ENCODE peak calls at places on chromosomes 5 and 9, in nine cellular contexts. T is SHP77; J is activated CD4-positive, CD25-positive, alpha-beta regulatory T cell treated with anti-CD3 and anti-CD28 coated beads, Interleukin-2, amount 50 U/mL, for 72 hours; Y is HS-5; B is PC-9; O is stimulated activated CD8-positive, alpha-beta memory T cell treated with anti-CD3 and anti-CD28 coated beads, Interleukin-15, amount 100 ng/mL, for 4 hours; P is mesenchymal stem cell; L is AG04450; Z is GM12892. H is an unnamed sample.

GRCh38 chr9:105958587-105958986 is 264.2 kb downstream of the TMEM38B start:
- DNase-seq in T (no peak), J (no peak), Y (no peak), B (no peak), O (no peak), P (no peak), L (no peak), Z (no peak), H (no peak)

GRCh38 chr9:34591911-34592866 is 2.7 kb upstream of the CNTFR start:
- DNase-seq in T (no peak), J (no peak), Y (no peak), B (no peak), O (no peak), P (no peak), L (no peak), Z (no peak), H (no peak)

GRCh38 chr5:57817001-57817453 is 334.4 kb upstream of the ACTBL2 start:
- DNase-seq in T (no peak), J (no peak), Y (no peak), B (peak; percentile 60), O (no peak), P (no peak), L (no peak), Z (no peak), H (no peak)

GRCh38 chr5:40518511-40518917 is 161.2 kb upstream of the PTGER4 start:
- DNase-seq in T (no peak), J (no peak), Y (peak; percentile 61), B (peak; percentile 98), O (no peak), P (no peak), L (peak; percentile 4), Z (no peak), H (no peak)

GRCh38 chr9:136955202-136955942 is 3.3 kb downstream of the LCN12 start:
- DNase-seq in T (no peak), J (no peak), Y (no peak), B (no peak), O (no peak), P (no peak), L (no peak), Z (no peak), H (peak; percentile 26)

GRCh38 chr9:131709741-131710499 is 30.0 kb downstream of the RAPGEF1 start:
- DNase-seq in T (no peak), J (no peak), Y (no peak), B (no peak), O (no peak), P (no peak), L (no peak), Z (peak; percentile 43), H (no peak)

GRCh38 chr5:67353500-67353931 is 156.9 kb upstream of the CD180 start:
- DNase-seq in T (no peak), J (no peak), Y (no peak), B (no peak), O (no peak), P (peak; percentile 72), L (no peak), Z (no peak), H (peak; percentile 37)

GRCh38 chr9:91746357-91746756 is 203.7 kb downstream of the ROR2 start:
- DNase-seq in T (no peak), J (no peak), Y (no peak), B (no peak), O (no peak), P (no peak), L (no peak), Z (no peak), H (no peak)

GRCh38 chr5:57900356-57900944 is 417.8 kb upstream of the ACTBL2 start:
- DNase-seq in T (peak; percentile 15), J (no peak), Y (no peak), B (no peak), O (no peak), P (no peak), L (no peak), Z (no peak), H (no peak)

GRCh38 chr9:109192732-109193361 is 25.8 kb upstream of the FRRS1L start:
- DNase-seq in T (peak; percentile 62), J (no peak), Y (no peak), B (no peak), O (no peak), P (no peak), L (no peak), Z (no peak), H (peak; percentile 81)

GRCh38 chr5:178996156-178996555 is 1.0 kb upstream of the GRM6 start:
- DNase-seq in T (no peak), J (no peak), Y (no peak), B (no peak), O (no peak), P (no peak), L (no peak), Z (no peak), H (no peak)

GRCh38 chr9:630817-631216 is 210.7 kb upstream of the DMRT1 start:
- DNase-seq in T (no peak), J (no peak), Y (no peak), B (no peak), O (no peak), P (no peak), L (no peak), Z (no peak), H (no peak)

GRCh38 chr5:76145945-76146344 is 62.8 kb downstream of the SV2C start:
- DNase-seq in T (peak; percentile 1), J (no peak), Y (no peak), B (no peak), O (no peak), P (no peak), L (no peak), Z (no peak), H (no peak)

GRCh38 chr9:33676746-33677505 is 118.4 kb upstream of the PRSS3 start:
- DNase-seq in T (peak; percentile 35), J (peak; percentile 32), Y (no peak), B (no peak), O (no peak), P (peak; percentile 55), L (no peak), Z (peak; percentile 2), H (peak; percentile 72)

GRCh38 chr9:135370411-135371375 is 108.9 kb upstream of the PPP1R26 start:
- DNase-seq in T (no peak), J (no peak), Y (no peak), B (no peak), O (no peak), P (no peak), L (no peak), Z (no peak), H (no peak)

GRCh38 chr5:158716668-158717067 is 383.0 kb downstream of the EBF1 start:
- DNase-seq in T (no peak), J (no peak), Y (no peak), B (no peak), O (no peak), P (no peak), L (no peak), Z (no peak), H (no peak)

GRCh38 chr5:78467744-78468357 is 107.4 kb downstream of the SCAMP1 start:
- DNase-seq in T (peak; percentile 32), J (no peak), Y (no peak), B (no peak), O (no peak), P (peak; percentile 52), L (peak; percentile 18), Z (no peak), H (no peak)

GRCh38 chr9:138104251-138105122 is 226.9 kb downstream of the CACNA1B start:
- DNase-seq in T (no peak), J (no peak), Y (no peak), B (no peak), O (no peak), P (no peak), L (no peak), Z (no peak), H (no peak)

GRCh38 chr5:142821027-142821732 is 51.0 kb downstream of the ARHGAP26 start:
- DNase-seq in T (no peak), J (no peak), Y (no peak), B (no peak), O (no peak), P (no peak), L (no peak), Z (no peak), H (no peak)

GRCh38 chr9:100324594-100325200 is 28.0 kb downstream of the TEX10 start:
- DNase-seq in T (peak; percentile 24), J (no peak), Y (no peak), B (peak; percentile 49), O (no peak), P (peak; percentile 49), L (peak; percentile 15), Z (no peak), H (no peak)

GRCh38 chr5:77174526-77174925 is 36.0 kb upstream of the PDE8B start:
- DNase-seq in T (no peak), J (no peak), Y (no peak), B (no peak), O (no peak), P (no peak), L (no peak), Z (no peak), H (no peak)

GRCh38 chr5:63398346-63398745 is 563.9 kb downstream of the HTR1A start:
- DNase-seq in T (no peak), J (no peak), Y (peak; percentile 22), B (no peak), O (no peak), P (no peak), L (no peak), Z (no peak), H (no peak)

GRCh38 chr5:145130996-145131395 is 704.1 kb downstream of the PRELID2 start:
- DNase-seq in T (no peak), J (no peak), Y (no peak), B (no peak), O (no peak), P (peak; percentile 14), L (no peak), Z (no peak), H (no peak)

GRCh38 chr9:123597926-123598556 is 242.0 kb downstream of the CRB2 start:
- DNase-seq in T (no peak), J (no peak), Y (no peak), B (no peak), O (no peak), P (no peak), L (no peak), Z (no peak), H (no peak)

GRCh38 chr5:107567901-107568671 is 102.7 kb downstream of the EFNA5 start:
- DNase-seq in T (peak; percentile 62), J (no peak), Y (no peak), B (no peak), O (no peak), P (no peak), L (no peak), Z (no peak), H (no peak)

GRCh38 chr5:181133610-181134231 is 2.8 kb upstream of the OR2V1 start:
- DNase-seq in T (peak; percentile 55), J (no peak), Y (peak; percentile 65), B (peak; percentile 72), O (no peak), P (peak; percentile 43), L (peak; percentile 26), Z (no peak), H (peak; percentile 89)

GRCh38 chr9:89810434-89810833 is 205.6 kb downstream of the GADD45G start:
- DNase-seq in T (peak; percentile 32), J (no peak), Y (no peak), B (no peak), O (no peak), P (peak; percentile 15), L (no peak), Z (no peak), H (no peak)

GRCh38 chr5:103612545-103612944 is 50.0 kb upstream of the NUDT12 start:
- DNase-seq in T (no peak), J (no peak), Y (no peak), B (no peak), O (no peak), P (no peak), L (no peak), Z (no peak), H (no peak)

GRCh38 chr5:124343451-124343867 is 403.0 kb downstream of the ZNF608 start:
- DNase-seq in T (no peak), J (no peak), Y (peak; percentile 77), B (no peak), O (no peak), P (peak; percentile 98), L (peak; percentile 79), Z (no peak), H (no peak)

GRCh38 chr9:125683486-125683885 is 23.5 kb downstream of the MAPKAP1 start:
- DNase-seq in T (no peak), J (no peak), Y (peak; percentile 95), B (no peak), O (no peak), P (no peak), L (no peak), Z (no peak), H (no peak)

GRCh38 chr5:104361932-104362331 is 799.3 kb upstream of the NUDT12 start:
- DNase-seq in T (no peak), J (no peak), Y (no peak), B (no peak), O (no peak), P (peak; percentile 8), L (no peak), Z (no peak), H (no peak)

H was measured in right cardiac atrium.